ENCODE peak calls at places on chromosomes 6 and 20, in seven cellular contexts. Q is GM12865, F is PC-3, L is tibial nerve, I is pancreas, O is adrenal gland, Z is GM06990. V is an unnamed sample.

GRCh38 chr6:109480993-109481480 is 2.0 kb downstream of the ZBTB24 start:
- DNase-seq in L (no peak), I (no peak), O (no peak), F (no peak), Q (no peak), Z (no peak), V (no peak)

GRCh38 chr6:163338671-163339405 is 75.7 kb upstream of the QKI start:
- DNase-seq in Q (no peak), I (no peak), L (no peak), O (no peak), Z (no peak), F (no peak), V (no peak)

GRCh38 chr6:131763749-131764148 is 44.1 kb upstream of the ENPP1 start:
- DNase-seq in Z (no peak), I (no peak), L (no peak), F (no peak), O (no peak), Q (no peak), V (no peak)

GRCh38 chr20:21632654-21633053 is 72.8 kb upstream of the PAX1 start:
- DNase-seq in O (no peak), Z (no peak), F (no peak), L (no peak), I (no peak), Q (no peak), V (no peak)

GRCh38 chr20:36238760-36239159 is 2.5 kb downstream of the AAR2 start:
- DNase-seq in O (no peak), F (peak), L (no peak), Z (no peak), I (no peak), Q (no peak), V (no peak)

GRCh38 chr20:43404880-43405279 is 52.8 kb upstream of the SRSF6 start:
- DNase-seq in O (no peak), Z (peak), I (no peak), L (no peak), F (peak), Q (peak), V (peak)

GRCh38 chr20:32003325-32003724 is 6.9 kb upstream of the CCM2L start:
- DNase-seq in Z (no peak), O (no peak), L (no peak), Q (no peak), I (no peak), F (no peak), V (no peak)

GRCh38 chr6:88626460-88626859 is 337.0 kb downstream of the RNGTT start:
- DNase-seq in O (no peak), L (no peak), Z (no peak), I (no peak), F (no peak), Q (no peak), V (no peak)

DNA sequence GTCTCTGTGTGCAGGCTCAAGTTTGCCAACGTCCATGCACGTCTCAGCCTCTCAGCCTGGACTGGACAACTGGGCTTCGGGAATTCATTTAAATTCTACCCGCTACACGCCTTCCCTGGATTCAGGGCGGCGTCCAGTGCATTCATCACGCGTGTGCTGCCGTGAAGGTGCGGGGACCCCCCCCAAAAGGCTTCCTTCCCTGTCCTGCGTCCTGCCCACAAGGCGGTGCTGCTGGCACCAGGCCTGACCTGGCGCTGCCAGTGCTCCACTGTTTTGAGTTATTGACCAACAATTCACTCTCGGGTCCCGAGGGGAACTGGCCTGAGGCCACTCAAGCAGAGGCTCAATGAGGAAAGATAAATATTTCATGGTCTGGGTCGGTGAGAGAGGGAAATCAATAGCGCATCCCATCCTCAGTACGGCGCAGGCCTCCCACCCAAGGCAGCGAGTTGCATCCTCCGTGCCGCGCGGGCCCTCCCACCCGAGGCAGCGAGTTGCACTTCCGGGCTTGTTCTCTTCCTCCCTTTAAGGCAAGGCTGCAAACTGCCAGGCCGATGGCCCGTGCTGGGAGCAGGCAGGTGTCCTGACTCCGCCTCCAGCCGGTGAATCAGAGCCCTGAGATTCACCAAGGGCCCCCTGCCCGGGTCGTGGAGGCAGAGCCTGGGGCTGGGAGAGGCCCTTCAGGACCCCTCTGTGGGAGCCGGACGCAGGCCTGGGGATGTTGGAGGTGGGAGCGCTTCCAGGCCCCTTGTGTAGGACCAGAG is 22.8 kb upstream of the BHLHE23 start:
- DNase-seq in O (no peak), F (peak), I (no peak), Z (no peak), L (no peak), Q (no peak), V (peak)
- TF ChIP-seq CTCF in O (no peak), F (no peak), I (no peak), Z (no peak), L (no peak), Q (no peak), V (no peak)

GRCh38 chr6:167046861-167047495 is 47.8 kb downstream of the CEP43 start:
- DNase-seq in Z (peak), O (no peak), Q (no peak), I (no peak), L (no peak), F (no peak), V (no peak)
- TF ChIP-seq CTCF in Z (peak), O (no peak), Q (no peak), I (no peak), L (no peak), F (no peak), V (no peak)

GRCh38 chr6:34145161-34146020 is 496 bp downstream of the GRM4 start:
- DNase-seq in L (no peak), Q (no peak), O (no peak), I (peak), F (peak), Z (no peak), V (peak)
- TF ChIP-seq CTCF in L (no peak), Q (no peak), O (no peak), I (no peak), F (no peak), Z (no peak), V (no peak)

GRCh38 chr6:133632206-133632605 is 256.7 kb upstream of the TCF21 start:
- DNase-seq in O (no peak), I (no peak), Q (no peak), L (no peak), Z (no peak), F (peak), V (no peak)

GRCh38 chr6:133630651-133631050 is 258.3 kb upstream of the TCF21 start:
- DNase-seq in Q (no peak), I (no peak), Z (no peak), L (no peak), O (no peak), F (no peak), V (no peak)

GRCh38 chr6:133632906-133633305 is 256.0 kb upstream of the TCF21 start:
- DNase-seq in L (no peak), F (no peak), Q (no peak), O (no peak), Z (no peak), I (no peak), V (no peak)

GRCh38 chr6:133634474-133634873 is 254.4 kb upstream of the TCF21 start:
- DNase-seq in I (no peak), F (no peak), L (no peak), Q (no peak), Z (no peak), O (no peak), V (no peak)

DNA sequence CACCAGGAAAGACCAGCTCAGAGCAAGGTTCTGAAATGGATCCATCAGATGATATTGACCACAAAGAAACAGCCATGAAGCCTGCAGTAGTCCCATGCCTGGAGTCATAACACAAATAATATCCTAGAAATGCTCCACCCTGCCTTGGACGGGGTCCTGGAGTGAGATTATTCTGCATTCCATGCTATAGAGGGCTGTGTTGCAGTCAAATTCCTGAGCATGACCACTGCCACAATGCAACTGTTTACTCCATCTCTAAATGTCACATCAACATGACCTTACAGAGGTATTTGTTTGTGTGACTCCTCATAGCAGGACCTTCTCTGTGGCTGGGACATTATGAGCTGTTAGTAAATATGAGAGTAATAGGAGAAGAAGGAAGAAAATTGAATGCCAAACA is 257.5 kb upstream of the TCF21 start:
- DNase-seq in L (no peak), Q (no peak), Z (no peak), O (no peak), F (peak), I (no peak), V (no peak)
- TF ChIP-seq CTCF in L (no peak), Q (no peak), Z (no peak), O (no peak), F (no peak), I (no peak), V (no peak)

DNA sequence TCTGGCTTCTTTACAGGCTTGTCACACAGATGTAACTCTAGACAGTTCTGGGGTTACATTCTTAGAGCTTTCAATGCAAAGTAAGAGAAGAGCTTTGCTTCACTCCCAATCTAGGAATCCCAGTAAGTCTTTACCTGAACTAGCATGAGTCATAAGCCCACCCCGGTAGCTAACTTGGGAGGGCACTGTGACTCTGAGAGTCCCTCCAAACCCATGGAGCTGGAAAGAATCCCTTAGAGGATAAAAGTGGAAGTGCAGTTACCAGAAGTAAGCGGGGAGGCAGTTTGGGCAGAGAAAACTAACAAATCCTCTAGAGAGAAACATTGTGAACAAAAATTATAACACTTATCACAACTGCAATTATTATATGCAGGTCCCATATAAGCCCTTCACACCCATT is 84.0 kb upstream of the SMLR1 start:
- DNase-seq in F (peak), Z (no peak), O (no peak), Q (no peak), L (no peak), I (no peak), V (no peak)
- TF ChIP-seq CTCF in F (no peak), Z (no peak), O (no peak), Q (no peak), L (no peak), I (no peak), V (no peak)

DNA sequence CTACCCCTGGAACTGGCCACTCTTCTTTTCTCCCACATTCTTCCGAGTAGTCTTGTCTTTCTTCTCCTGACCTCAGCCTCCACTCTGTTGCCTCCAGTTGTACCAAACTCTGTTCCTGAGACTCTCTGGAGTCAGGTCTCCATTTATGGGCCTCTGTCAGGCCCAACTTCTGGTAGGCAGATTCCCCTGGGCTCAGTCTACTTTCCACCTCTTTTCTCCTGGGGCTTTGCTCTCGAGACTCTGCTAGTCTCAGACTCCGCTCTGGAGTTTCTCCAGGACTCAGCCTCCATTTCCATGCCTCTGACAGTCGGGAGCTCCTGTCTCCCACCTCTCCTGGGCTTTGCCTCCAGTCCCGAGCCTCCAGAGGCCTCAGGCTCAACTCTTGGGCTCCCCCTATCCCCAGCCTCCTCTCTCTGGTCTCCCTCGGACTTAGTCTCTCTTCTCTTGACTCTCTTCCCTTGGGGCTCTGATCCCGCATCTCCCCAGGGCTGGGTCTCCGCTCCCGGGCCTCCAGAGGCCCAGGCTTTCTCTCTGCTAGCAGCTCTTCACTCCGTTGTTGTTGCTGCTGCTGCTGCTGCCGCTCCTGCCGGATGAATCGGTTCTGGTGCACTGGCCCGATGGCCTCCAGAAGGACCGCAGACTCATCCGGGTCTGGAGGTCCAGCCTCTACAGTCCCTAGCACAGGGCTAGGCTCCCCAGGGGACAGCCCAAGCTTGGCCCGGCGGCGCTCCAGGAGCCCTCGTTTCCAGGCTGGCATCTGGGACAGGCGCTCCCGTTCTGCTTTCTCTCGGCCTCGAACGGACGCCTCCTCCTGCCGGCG is 1.1 kb downstream of the PPP1R18 start:
- DNase-seq in Q (peak), F (no peak), Z (peak), O (no peak), L (no peak), I (peak), V (no peak)
- TF ChIP-seq CTCF in Q (peak), F (peak), Z (peak), O (no peak), L (no peak), I (no peak), V (peak)